ENCODE peak calls at places on chromosomes 1 and 21, in eight cellular contexts. One of them, this sample, is unnamed.

GRCh38 chr1:97685355-97685754 is 235.5 kb downstream of the DPYD start:
- DNase-seq in RWPE1: no peak
- DNase-seq in neural crest cell: no peak
- DNase-seq in B cell: no peak
- DNase-seq in CD8-positive, alpha-beta T cell: no peak
- DNase-seq in A549: no peak
- DNase-seq in fibroblast of the aortic adventitia: no peak
- DNase-seq in SK-N-SH: no peak
- DNase-seq in this sample: no peak

GRCh38 chr1:180288232-180288818 is 58.3 kb downstream of the LHX4 start:
- DNase-seq in RWPE1: no peak
- DNase-seq in neural crest cell: no peak
- DNase-seq in B cell: no peak
- DNase-seq in CD8-positive, alpha-beta T cell: no peak
- DNase-seq in A549: no peak
- DNase-seq in fibroblast of the aortic adventitia: no peak
- DNase-seq in SK-N-SH: no peak
- DNase-seq in this sample: no peak

GRCh38 chr1:68819190-68819829 is 322.4 kb upstream of the DEPDC1 start:
- DNase-seq in RWPE1: peak
- DNase-seq in neural crest cell: no peak
- DNase-seq in B cell: no peak
- DNase-seq in CD8-positive, alpha-beta T cell: no peak
- DNase-seq in A549: peak
- DNase-seq in fibroblast of the aortic adventitia: peak
- DNase-seq in SK-N-SH: peak
- DNase-seq in this sample: peak

GRCh38 chr1:4263699-4264098 is 363.6 kb upstream of the C1orf174 start:
- DNase-seq in RWPE1: no peak
- DNase-seq in neural crest cell: no peak
- DNase-seq in B cell: no peak
- DNase-seq in CD8-positive, alpha-beta T cell: no peak
- DNase-seq in A549: no peak
- DNase-seq in fibroblast of the aortic adventitia: no peak
- DNase-seq in SK-N-SH: no peak
- DNase-seq in this sample: no peak

GRCh38 chr21:31732891-31733520 is 1.1 kb upstream of the SCAF4 start:
- DNase-seq in RWPE1: peak
- DNase-seq in neural crest cell: peak
- DNase-seq in B cell: no peak
- DNase-seq in CD8-positive, alpha-beta T cell: no peak
- DNase-seq in A549: peak
- DNase-seq in fibroblast of the aortic adventitia: no peak
- DNase-seq in SK-N-SH: peak
- DNase-seq in this sample: peak

GRCh38 chr1:227546055-227546454 is 17.3 kb upstream of the ZNF678 start:
- DNase-seq in RWPE1: no peak
- DNase-seq in neural crest cell: no peak
- DNase-seq in B cell: no peak
- DNase-seq in CD8-positive, alpha-beta T cell: no peak
- DNase-seq in A549: no peak
- DNase-seq in fibroblast of the aortic adventitia: no peak
- DNase-seq in SK-N-SH: no peak
- DNase-seq in this sample: no peak

GRCh38 chr1:84726593-84727275 is 36.5 kb upstream of the SSX2IP start:
- DNase-seq in RWPE1: no peak
- DNase-seq in neural crest cell: no peak
- DNase-seq in B cell: no peak
- DNase-seq in CD8-positive, alpha-beta T cell: no peak
- DNase-seq in A549: no peak
- DNase-seq in fibroblast of the aortic adventitia: peak
- DNase-seq in SK-N-SH: no peak
- DNase-seq in this sample: no peak

GRCh38 chr1:44672254-44672955 is 1.9 kb downstream of the TMEM53 start:
- DNase-seq in RWPE1: no peak
- DNase-seq in neural crest cell: peak
- DNase-seq in B cell: no peak
- DNase-seq in CD8-positive, alpha-beta T cell: no peak
- DNase-seq in A549: no peak
- DNase-seq in fibroblast of the aortic adventitia: peak
- DNase-seq in SK-N-SH: no peak
- DNase-seq in this sample: no peak

GRCh38 chr1:63663301-63663700 is 70.1 kb downstream of the PGM1 start:
- DNase-seq in RWPE1: peak
- DNase-seq in neural crest cell: no peak
- DNase-seq in B cell: no peak
- DNase-seq in CD8-positive, alpha-beta T cell: no peak
- DNase-seq in A549: peak
- DNase-seq in fibroblast of the aortic adventitia: peak
- DNase-seq in SK-N-SH: no peak
- DNase-seq in this sample: no peak

GRCh38 chr1:152735648-152736047 is 22.2 kb upstream of the KPRP start:
- DNase-seq in RWPE1: peak
- DNase-seq in neural crest cell: no peak
- DNase-seq in B cell: no peak
- DNase-seq in CD8-positive, alpha-beta T cell: no peak
- DNase-seq in A549: no peak
- DNase-seq in fibroblast of the aortic adventitia: no peak
- DNase-seq in SK-N-SH: no peak
- DNase-seq in this sample: no peak
- TF ChIP-seq CTCF in RWPE1: no peak
- TF ChIP-seq CTCF in neural crest cell: no peak
- TF ChIP-seq CTCF in B cell: no peak
- TF ChIP-seq CTCF in CD8-positive, alpha-beta T cell: no peak
- TF ChIP-seq CTCF in A549: peak
- TF ChIP-seq CTCF in fibroblast of the aortic adventitia: no peak
- TF ChIP-seq CTCF in SK-N-SH: peak
- TF ChIP-seq CTCF in this sample: no peak

GRCh38 chr1:96598416-96599168 is 123.0 kb upstream of the PTBP2 start:
- DNase-seq in RWPE1: no peak
- DNase-seq in neural crest cell: peak
- DNase-seq in B cell: no peak
- DNase-seq in CD8-positive, alpha-beta T cell: no peak
- DNase-seq in A549: no peak
- DNase-seq in fibroblast of the aortic adventitia: peak
- DNase-seq in SK-N-SH: no peak
- DNase-seq in this sample: no peak

DNA sequence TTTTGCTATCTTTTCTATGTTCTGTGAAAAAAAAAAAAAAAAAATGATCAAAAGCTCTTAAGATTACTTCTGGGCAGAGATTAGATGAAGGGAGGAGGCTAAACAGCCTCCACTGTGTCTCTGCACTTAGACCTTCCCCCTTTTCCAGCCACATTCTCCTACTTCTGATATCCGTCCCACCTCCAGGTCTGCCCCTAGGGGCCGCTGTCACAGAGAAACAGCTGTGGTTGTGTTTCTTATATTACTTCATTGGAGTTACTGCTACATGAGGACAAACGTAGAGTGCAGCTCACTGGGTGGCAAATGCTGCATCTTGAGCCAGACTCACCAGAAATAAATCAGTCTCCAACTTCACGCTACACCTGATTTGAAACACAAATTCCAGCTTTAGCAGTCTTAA is 125.4 kb upstream of the PTBP2 start:
- DNase-seq in RWPE1: peak
- DNase-seq in neural crest cell: peak
- DNase-seq in B cell: peak
- DNase-seq in CD8-positive, alpha-beta T cell: no peak
- DNase-seq in A549: peak
- DNase-seq in fibroblast of the aortic adventitia: peak
- DNase-seq in SK-N-SH: peak
- DNase-seq in this sample: peak
- TF ChIP-seq CTCF in RWPE1: peak
- TF ChIP-seq CTCF in neural crest cell: peak
- TF ChIP-seq CTCF in B cell: peak
- TF ChIP-seq CTCF in CD8-positive, alpha-beta T cell: no peak
- TF ChIP-seq CTCF in A549: peak
- TF ChIP-seq CTCF in fibroblast of the aortic adventitia: peak
- TF ChIP-seq CTCF in SK-N-SH: peak
- TF ChIP-seq CTCF in this sample: peak

GRCh38 chr21:39022901-39023693 is 160.2 kb downstream of the PSMG1 start:
- DNase-seq in RWPE1: no peak
- DNase-seq in neural crest cell: no peak
- DNase-seq in B cell: no peak
- DNase-seq in CD8-positive, alpha-beta T cell: no peak
- DNase-seq in A549: no peak
- DNase-seq in fibroblast of the aortic adventitia: peak
- DNase-seq in SK-N-SH: no peak
- DNase-seq in this sample: peak
- TF ChIP-seq CTCF in RWPE1: no peak
- TF ChIP-seq CTCF in neural crest cell: peak
- TF ChIP-seq CTCF in B cell: no peak
- TF ChIP-seq CTCF in CD8-positive, alpha-beta T cell: no peak
- TF ChIP-seq CTCF in A549: no peak
- TF ChIP-seq CTCF in fibroblast of the aortic adventitia: peak
- TF ChIP-seq CTCF in SK-N-SH: no peak
- TF ChIP-seq CTCF in this sample: peak

GRCh38 chr1:241849345-241849695 is 1.3 kb downstream of the EXO1 start:
- DNase-seq in RWPE1: no peak
- DNase-seq in neural crest cell: no peak
- DNase-seq in B cell: no peak
- DNase-seq in CD8-positive, alpha-beta T cell: no peak
- DNase-seq in A549: no peak
- DNase-seq in fibroblast of the aortic adventitia: no peak
- DNase-seq in SK-N-SH: peak
- DNase-seq in this sample: no peak

GRCh38 chr1:241848680-241849344 is 808 bp downstream of the EXO1 start:
- DNase-seq in RWPE1: no peak
- DNase-seq in neural crest cell: no peak
- DNase-seq in B cell: no peak
- DNase-seq in CD8-positive, alpha-beta T cell: no peak
- DNase-seq in A549: no peak
- DNase-seq in fibroblast of the aortic adventitia: no peak
- DNase-seq in SK-N-SH: no peak
- DNase-seq in this sample: no peak

GRCh38 chr1:241846862-241847539 is 1.0 kb upstream of the EXO1 start:
- DNase-seq in RWPE1: no peak
- DNase-seq in neural crest cell: no peak
- DNase-seq in B cell: no peak
- DNase-seq in CD8-positive, alpha-beta T cell: no peak
- DNase-seq in A549: no peak
- DNase-seq in fibroblast of the aortic adventitia: no peak
- DNase-seq in SK-N-SH: no peak
- DNase-seq in this sample: no peak

GRCh38 chr1:241847540-241847795 is 536 bp upstream of the EXO1 start:
- DNase-seq in RWPE1: no peak
- DNase-seq in neural crest cell: no peak
- DNase-seq in B cell: no peak
- DNase-seq in CD8-positive, alpha-beta T cell: no peak
- DNase-seq in A549: no peak
- DNase-seq in fibroblast of the aortic adventitia: no peak
- DNase-seq in SK-N-SH: no peak
- DNase-seq in this sample: no peak

DNA sequence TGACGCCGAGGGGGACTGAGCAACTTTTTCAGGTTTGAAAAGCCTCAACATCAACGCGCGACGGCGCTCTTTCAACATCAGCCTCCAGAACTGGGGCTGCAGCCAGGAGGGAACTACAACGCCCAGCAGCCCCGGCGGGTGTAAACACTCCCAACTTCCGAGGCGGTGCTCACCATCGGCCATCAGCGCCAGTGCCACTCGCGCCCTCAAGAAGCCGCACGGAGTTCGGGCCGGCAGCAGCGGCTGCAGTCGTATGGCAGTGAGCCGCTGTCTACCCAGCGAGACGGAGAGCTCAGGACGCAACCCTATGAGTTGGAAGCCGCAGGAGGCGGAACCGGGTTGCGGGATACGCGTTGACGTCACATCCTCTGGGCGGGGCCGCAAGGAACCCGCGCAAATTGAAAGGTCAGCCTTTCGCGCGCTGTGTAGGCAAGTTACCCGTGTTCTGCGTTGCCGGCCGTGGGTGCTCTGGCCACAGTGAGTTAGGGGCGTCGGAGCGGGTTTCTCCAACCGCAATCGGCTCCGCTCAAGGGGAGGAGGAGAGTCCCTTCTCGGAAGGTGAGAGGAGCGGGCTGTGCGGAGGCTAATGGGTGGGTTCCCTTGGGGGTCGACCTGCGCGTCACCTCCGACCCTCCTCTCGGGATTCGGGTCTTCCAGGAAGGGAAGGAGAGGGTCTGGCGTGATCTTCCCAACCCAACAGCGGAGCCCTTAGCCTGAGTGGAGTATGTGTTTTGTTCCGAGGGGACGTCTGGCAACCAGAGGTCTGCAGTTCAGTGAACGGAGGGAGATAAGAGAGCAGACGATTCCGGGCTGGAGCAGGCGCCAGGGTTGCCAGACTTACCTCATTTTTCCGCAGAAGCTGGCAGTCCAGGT is at the start of gene EXO1:
- DNase-seq in RWPE1: peak
- DNase-seq in neural crest cell: peak
- DNase-seq in B cell: peak
- DNase-seq in CD8-positive, alpha-beta T cell: peak
- DNase-seq in A549: peak
- DNase-seq in fibroblast of the aortic adventitia: peak
- DNase-seq in SK-N-SH: peak
- DNase-seq in this sample: peak
- TF ChIP-seq CTCF in RWPE1: peak
- TF ChIP-seq CTCF in neural crest cell: no peak
- TF ChIP-seq CTCF in B cell: peak
- TF ChIP-seq CTCF in CD8-positive, alpha-beta T cell: peak
- TF ChIP-seq CTCF in A549: peak
- TF ChIP-seq CTCF in fibroblast of the aortic adventitia: peak
- TF ChIP-seq CTCF in SK-N-SH: peak
- TF ChIP-seq CTCF in this sample: peak

DNA sequence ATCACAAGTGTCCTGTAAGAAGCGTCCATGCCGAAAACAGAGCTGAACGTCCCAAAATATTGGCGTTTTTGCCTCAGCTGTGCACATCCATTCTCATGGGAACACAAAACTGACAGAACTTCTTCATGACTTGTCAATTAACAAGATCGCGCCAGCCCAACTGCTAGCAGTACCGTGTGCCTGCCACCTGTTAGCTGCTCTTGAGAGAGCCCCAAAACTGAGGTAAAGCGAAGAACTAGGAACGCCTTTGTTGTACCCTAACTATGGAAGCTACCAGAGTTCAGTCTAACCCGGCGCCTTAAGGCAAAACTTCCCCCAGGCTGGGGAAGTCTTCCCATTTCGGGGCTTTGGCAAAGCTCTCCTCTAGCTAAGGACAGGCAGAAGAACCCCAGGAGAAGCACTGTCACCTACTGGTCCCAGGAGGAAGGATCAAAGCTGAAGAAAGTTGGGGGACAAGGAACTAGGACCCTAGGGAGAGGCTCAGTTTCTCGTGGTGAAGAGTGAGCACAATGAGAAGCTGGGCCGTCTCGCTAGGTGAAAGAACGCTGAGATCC is 719 bp downstream of the EYA3 start:
- DNase-seq in RWPE1: peak
- DNase-seq in neural crest cell: no peak
- DNase-seq in B cell: peak
- DNase-seq in CD8-positive, alpha-beta T cell: no peak
- DNase-seq in A549: no peak
- DNase-seq in fibroblast of the aortic adventitia: no peak
- DNase-seq in SK-N-SH: peak
- DNase-seq in this sample: no peak
- TF ChIP-seq CTCF in RWPE1: no peak
- TF ChIP-seq CTCF in neural crest cell: no peak
- TF ChIP-seq CTCF in B cell: peak
- TF ChIP-seq CTCF in CD8-positive, alpha-beta T cell: no peak
- TF ChIP-seq CTCF in A549: peak
- TF ChIP-seq CTCF in fibroblast of the aortic adventitia: no peak
- TF ChIP-seq CTCF in SK-N-SH: peak
- TF ChIP-seq CTCF in this sample: no peak

This sample was measured in cardiac muscle cell.